ENCODE peak calls at places on chromosomes 6 and 20, in eight cellular contexts. One of them, this sample, is unnamed.

GRCh38 chr20:62241501-62241900 is 3.2 kb downstream of the OSBPL2 start:
- DNase-seq in HAP-1: no peak
- DNase-seq in psoas muscle: no peak
- DNase-seq in tibial artery: no peak
- DNase-seq in mucosa of descending colon: peak; percentile 76
- DNase-seq in mammary epithelial cell: peak; percentile 65
- DNase-seq in suprapubic skin: no peak
- DNase-seq in epithelial cell of esophagus: peak; percentile 86
- DNase-seq in this sample: no peak

GRCh38 chr6:88492824-88493223 is 326.7 kb upstream of the CNR1 start:
- DNase-seq in mammary epithelial cell: no peak
- DNase-seq in mucosa of descending colon: no peak
- DNase-seq in epithelial cell of esophagus: peak; percentile 29
- DNase-seq in psoas muscle: no peak
- DNase-seq in tibial artery: no peak
- DNase-seq in HAP-1: peak; percentile 48
- DNase-seq in suprapubic skin: no peak
- DNase-seq in this sample: peak; percentile 25

GRCh38 chr20:21520702-21521595 is 7.1 kb upstream of the NKX2-2 start:
- DNase-seq in mucosa of descending colon: no peak
- DNase-seq in tibial artery: no peak
- DNase-seq in HAP-1: no peak
- DNase-seq in mammary epithelial cell: no peak
- DNase-seq in psoas muscle: no peak
- DNase-seq in epithelial cell of esophagus: peak; percentile 65
- DNase-seq in suprapubic skin: no peak
- DNase-seq in this sample: no peak

GRCh38 chr6:25579902-25580495 is 72.0 kb upstream of the SCGN start:
- DNase-seq in HAP-1: no peak
- DNase-seq in mammary epithelial cell: no peak
- DNase-seq in mucosa of descending colon: no peak
- DNase-seq in psoas muscle: no peak
- DNase-seq in tibial artery: no peak
- DNase-seq in suprapubic skin: no peak
- DNase-seq in epithelial cell of esophagus: no peak
- DNase-seq in this sample: no peak

GRCh38 chr20:62938105-62938888 is at the start of gene GID8:
- DNase-seq in mucosa of descending colon: peak; percentile 74
- DNase-seq in epithelial cell of esophagus: peak; percentile 46
- DNase-seq in suprapubic skin: peak; percentile 81
- DNase-seq in mammary epithelial cell: peak; percentile 48
- DNase-seq in psoas muscle: peak; percentile 62
- DNase-seq in HAP-1: no peak
- DNase-seq in tibial artery: no peak
- DNase-seq in this sample: peak; percentile 63

GRCh38 chr20:50339196-50339901 is 148.7 kb downstream of the CEBPB start:
- DNase-seq in HAP-1: no peak
- DNase-seq in suprapubic skin: no peak
- DNase-seq in epithelial cell of esophagus: peak; percentile 50
- DNase-seq in mammary epithelial cell: no peak
- DNase-seq in tibial artery: no peak
- DNase-seq in psoas muscle: no peak
- DNase-seq in mucosa of descending colon: no peak
- DNase-seq in this sample: no peak

GRCh38 chr6:113732384-113732966 is 124.7 kb upstream of the MARCKS start:
- DNase-seq in tibial artery: no peak
- DNase-seq in suprapubic skin: no peak
- DNase-seq in epithelial cell of esophagus: peak; percentile 25
- DNase-seq in mucosa of descending colon: no peak
- DNase-seq in HAP-1: no peak
- DNase-seq in psoas muscle: no peak
- DNase-seq in mammary epithelial cell: no peak
- DNase-seq in this sample: no peak

GRCh38 chr20:50052952-50053789 is 59.8 kb downstream of the UBE2V1 start:
- DNase-seq in epithelial cell of esophagus: no peak
- DNase-seq in suprapubic skin: no peak
- DNase-seq in psoas muscle: no peak
- DNase-seq in HAP-1: no peak
- DNase-seq in mammary epithelial cell: no peak
- DNase-seq in tibial artery: no peak
- DNase-seq in mucosa of descending colon: no peak
- DNase-seq in this sample: no peak

GRCh38 chr20:45995213-45996097 is 13.3 kb upstream of the MMP9 start:
- DNase-seq in mammary epithelial cell: peak; percentile 17
- DNase-seq in HAP-1: no peak
- DNase-seq in psoas muscle: no peak
- DNase-seq in tibial artery: no peak
- DNase-seq in epithelial cell of esophagus: peak; percentile 50
- DNase-seq in suprapubic skin: no peak
- DNase-seq in mucosa of descending colon: no peak
- DNase-seq in this sample: no peak

GRCh38 chr20:23092861-23093543 is 6.9 kb upstream of the CD93 start:
- DNase-seq in suprapubic skin: peak; percentile 43
- DNase-seq in mammary epithelial cell: no peak
- DNase-seq in psoas muscle: no peak
- DNase-seq in mucosa of descending colon: no peak
- DNase-seq in epithelial cell of esophagus: peak; percentile 42
- DNase-seq in tibial artery: no peak
- DNase-seq in HAP-1: no peak
- DNase-seq in this sample: no peak

GRCh38 chr20:23092409-23092756 is 6.3 kb upstream of the CD93 start:
- DNase-seq in mucosa of descending colon: no peak
- DNase-seq in psoas muscle: no peak
- DNase-seq in mammary epithelial cell: no peak
- DNase-seq in HAP-1: no peak
- DNase-seq in tibial artery: no peak
- DNase-seq in suprapubic skin: peak; percentile 16
- DNase-seq in epithelial cell of esophagus: no peak
- DNase-seq in this sample: peak; percentile 79

GRCh38 chr20:23090147-23090546 is 4.0 kb upstream of the CD93 start:
- DNase-seq in epithelial cell of esophagus: no peak
- DNase-seq in mammary epithelial cell: no peak
- DNase-seq in HAP-1: no peak
- DNase-seq in tibial artery: no peak
- DNase-seq in psoas muscle: no peak
- DNase-seq in suprapubic skin: peak; percentile 37
- DNase-seq in mucosa of descending colon: no peak
- DNase-seq in this sample: peak; percentile 18

GRCh38 chr20:23093613-23094012 is 7.5 kb upstream of the CD93 start:
- DNase-seq in psoas muscle: no peak
- DNase-seq in mucosa of descending colon: no peak
- DNase-seq in tibial artery: no peak
- DNase-seq in suprapubic skin: peak; percentile 37
- DNase-seq in mammary epithelial cell: no peak
- DNase-seq in HAP-1: no peak
- DNase-seq in epithelial cell of esophagus: no peak
- DNase-seq in this sample: no peak

GRCh38 chr20:23091741-23092408 is 5.8 kb upstream of the CD93 start:
- DNase-seq in tibial artery: no peak
- DNase-seq in suprapubic skin: peak; percentile 40
- DNase-seq in HAP-1: no peak
- DNase-seq in mucosa of descending colon: no peak
- DNase-seq in mammary epithelial cell: no peak
- DNase-seq in psoas muscle: no peak
- DNase-seq in epithelial cell of esophagus: no peak
- DNase-seq in this sample: peak; percentile 57
- H3K4me3 ChIP-seq in tibial artery: no peak overlapping the region
- H3K4me3 ChIP-seq in suprapubic skin: no peak overlapping the region
- H3K4me3 ChIP-seq in HAP-1: no peak overlapping the region
- H3K4me3 ChIP-seq in mucosa of descending colon: no peak overlapping the region
- H3K4me3 ChIP-seq in mammary epithelial cell: no peak overlapping the region
- H3K4me3 ChIP-seq in psoas muscle: no peak overlapping the region
- H3K4me3 ChIP-seq in epithelial cell of esophagus: no peak overlapping the region
- H3K4me3 ChIP-seq in this sample: no peak overlapping the region

GRCh38 chr6:111625511-111626331 is 20.0 kb upstream of the TRAF3IP2 start:
- DNase-seq in mammary epithelial cell: peak; percentile 53
- DNase-seq in mucosa of descending colon: no peak
- DNase-seq in psoas muscle: peak; percentile 60
- DNase-seq in tibial artery: peak; percentile 56
- DNase-seq in epithelial cell of esophagus: no peak
- DNase-seq in suprapubic skin: no peak
- DNase-seq in HAP-1: no peak
- DNase-seq in this sample: no peak
- H3K4me3 ChIP-seq in mammary epithelial cell: no peak overlapping the region
- H3K4me3 ChIP-seq in mucosa of descending colon: no peak overlapping the region
- H3K4me3 ChIP-seq in psoas muscle: peak overlapping the region; percentile 55
- H3K4me3 ChIP-seq in tibial artery: peak overlapping the region; percentile 36
- H3K4me3 ChIP-seq in epithelial cell of esophagus: no peak overlapping the region
- H3K4me3 ChIP-seq in suprapubic skin: peak overlapping the region; percentile 32
- H3K4me3 ChIP-seq in HAP-1: no peak overlapping the region
- H3K4me3 ChIP-seq in this sample: no peak overlapping the region

GRCh38 chr6:165804331-165805066 is 141.5 kb upstream of the PDE10A start:
- DNase-seq in mucosa of descending colon: no peak
- DNase-seq in suprapubic skin: no peak
- DNase-seq in mammary epithelial cell: no peak
- DNase-seq in psoas muscle: no peak
- DNase-seq in HAP-1: no peak
- DNase-seq in tibial artery: no peak
- DNase-seq in epithelial cell of esophagus: no peak
- DNase-seq in this sample: no peak

GRCh38 chr6:165807249-165807951 is 144.4 kb upstream of the PDE10A start:
- DNase-seq in tibial artery: no peak
- DNase-seq in epithelial cell of esophagus: no peak
- DNase-seq in mammary epithelial cell: no peak
- DNase-seq in HAP-1: peak; percentile 44
- DNase-seq in mucosa of descending colon: no peak
- DNase-seq in psoas muscle: no peak
- DNase-seq in suprapubic skin: no peak
- DNase-seq in this sample: no peak

GRCh38 chr6:165806126-165806810 is 143.2 kb upstream of the PDE10A start:
- DNase-seq in mucosa of descending colon: no peak
- DNase-seq in epithelial cell of esophagus: no peak
- DNase-seq in suprapubic skin: no peak
- DNase-seq in tibial artery: no peak
- DNase-seq in mammary epithelial cell: no peak
- DNase-seq in HAP-1: no peak
- DNase-seq in psoas muscle: no peak
- DNase-seq in this sample: no peak

GRCh38 chr6:165805604-165806003 is 142.6 kb upstream of the PDE10A start:
- DNase-seq in HAP-1: no peak
- DNase-seq in suprapubic skin: no peak
- DNase-seq in mammary epithelial cell: no peak
- DNase-seq in tibial artery: no peak
- DNase-seq in psoas muscle: no peak
- DNase-seq in epithelial cell of esophagus: no peak
- DNase-seq in mucosa of descending colon: no peak
- DNase-seq in this sample: no peak

GRCh38 chr6:165805067-165805525 is 142.1 kb upstream of the PDE10A start:
- DNase-seq in epithelial cell of esophagus: no peak
- DNase-seq in suprapubic skin: no peak
- DNase-seq in psoas muscle: no peak
- DNase-seq in tibial artery: no peak
- DNase-seq in HAP-1: no peak
- DNase-seq in mammary epithelial cell: no peak
- DNase-seq in mucosa of descending colon: no peak
- DNase-seq in this sample: no peak
- H3K4me3 ChIP-seq in epithelial cell of esophagus: no peak overlapping the region
- H3K4me3 ChIP-seq in suprapubic skin: peak overlapping the region; percentile 47
- H3K4me3 ChIP-seq in psoas muscle: peak overlapping the region; percentile 52
- H3K4me3 ChIP-seq in tibial artery: peak overlapping the region; percentile 31
- H3K4me3 ChIP-seq in HAP-1: no peak overlapping the region
- H3K4me3 ChIP-seq in mammary epithelial cell: no peak overlapping the region
- H3K4me3 ChIP-seq in mucosa of descending colon: no peak overlapping the region
- H3K4me3 ChIP-seq in this sample: no peak overlapping the region

DNA sequence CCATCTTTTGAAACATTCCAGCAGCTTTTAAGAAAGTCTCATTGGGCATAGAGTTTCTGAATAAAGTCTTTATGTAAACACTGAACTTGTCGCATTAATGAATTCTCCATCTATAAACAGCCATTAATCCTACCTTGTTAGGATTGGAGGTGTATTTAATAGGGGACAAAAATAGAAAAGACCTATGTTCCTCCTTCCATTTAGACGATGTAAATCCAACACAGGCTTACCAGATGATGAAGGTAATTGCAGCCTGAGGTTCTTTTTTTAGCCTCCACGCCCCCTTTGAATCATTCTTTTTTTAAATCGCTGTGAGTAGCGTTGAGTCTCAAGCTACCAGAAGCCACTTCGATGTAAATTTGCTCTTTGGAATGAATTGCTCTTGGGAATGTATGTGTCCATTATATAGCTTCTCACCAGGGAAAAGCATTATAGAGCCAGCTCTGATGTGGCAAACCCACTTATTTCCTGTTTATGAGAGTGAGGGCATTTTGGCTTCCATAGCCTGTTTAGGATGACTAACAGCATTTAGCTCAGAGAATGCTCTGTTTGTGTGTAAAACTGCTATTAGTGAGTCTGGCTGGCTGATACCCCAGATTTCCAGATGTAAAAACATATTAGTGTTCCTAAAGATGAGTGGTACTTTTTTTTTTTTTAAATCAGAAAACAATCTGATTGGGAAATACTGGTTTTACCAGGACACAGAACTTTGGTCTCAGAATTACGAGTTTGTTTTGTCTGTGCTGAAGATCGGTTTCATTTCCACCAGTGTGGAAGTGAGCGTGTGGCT is 74.9 kb upstream of the CLDN20 start:
- DNase-seq in tibial artery: no peak
- DNase-seq in suprapubic skin: no peak
- DNase-seq in psoas muscle: no peak
- DNase-seq in mucosa of descending colon: no peak
- DNase-seq in HAP-1: peak; percentile 58
- DNase-seq in epithelial cell of esophagus: peak; percentile 77
- DNase-seq in mammary epithelial cell: peak; percentile 93
- DNase-seq in this sample: no peak
- H3K4me3 ChIP-seq in tibial artery: peak overlapping the region; percentile 22
- H3K4me3 ChIP-seq in suprapubic skin: no peak overlapping the region
- H3K4me3 ChIP-seq in psoas muscle: no peak overlapping the region
- H3K4me3 ChIP-seq in mucosa of descending colon: no peak overlapping the region
- H3K4me3 ChIP-seq in HAP-1: no peak overlapping the region
- H3K4me3 ChIP-seq in epithelial cell of esophagus: no peak overlapping the region
- H3K4me3 ChIP-seq in mammary epithelial cell: no peak overlapping the region
- H3K4me3 ChIP-seq in this sample: no peak overlapping the region

DNA sequence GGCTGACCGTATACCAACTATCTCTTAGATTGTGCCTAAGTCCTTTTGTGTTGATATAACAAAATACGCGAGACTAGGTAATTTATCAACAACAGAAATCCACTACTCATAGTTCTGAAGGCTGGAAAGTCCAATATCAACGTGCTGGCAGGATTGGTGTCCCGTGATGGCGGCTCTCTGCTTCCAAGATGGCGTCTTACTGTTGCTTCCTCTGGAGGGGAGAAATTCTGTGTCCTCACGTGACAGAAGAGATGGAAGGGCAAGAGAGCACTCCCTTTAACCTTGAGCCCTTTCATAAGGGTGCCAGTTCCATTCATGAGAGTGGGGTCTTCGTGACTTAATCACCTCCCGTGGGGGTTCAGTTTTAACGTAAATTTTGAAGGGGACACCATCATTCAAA is 28.1 kb downstream of the RNF144B start:
- DNase-seq in mammary epithelial cell: no peak
- DNase-seq in tibial artery: no peak
- DNase-seq in mucosa of descending colon: no peak
- DNase-seq in HAP-1: no peak
- DNase-seq in epithelial cell of esophagus: no peak
- DNase-seq in suprapubic skin: no peak
- DNase-seq in psoas muscle: no peak
- DNase-seq in this sample: no peak
- H3K4me3 ChIP-seq in mammary epithelial cell: no peak overlapping the region
- H3K4me3 ChIP-seq in tibial artery: no peak overlapping the region
- H3K4me3 ChIP-seq in mucosa of descending colon: no peak overlapping the region
- H3K4me3 ChIP-seq in HAP-1: no peak overlapping the region
- H3K4me3 ChIP-seq in epithelial cell of esophagus: no peak overlapping the region
- H3K4me3 ChIP-seq in suprapubic skin: no peak overlapping the region
- H3K4me3 ChIP-seq in psoas muscle: peak overlapping the region; percentile 44
- H3K4me3 ChIP-seq in this sample: no peak overlapping the region

This sample was measured in K562.